ENCODE peak calls at places on chromosomes 16 and 17, in four cellular contexts. One of them, this sample, is unnamed.

GRCh38 chr17:73342549-73343167 is 30.9 kb upstream of the CDC42EP4 start:
- DNase-seq in IMR-90: peak
- DNase-seq in GM12878: no peak
- DNase-seq in K562: peak
- DNase-seq in this sample: no peak

GRCh38 chr16:11835309-11835708 is 16.0 kb downstream of the RSL1D1 start:
- DNase-seq in IMR-90: no peak
- DNase-seq in GM12878: no peak
- DNase-seq in K562: no peak
- DNase-seq in this sample: no peak

GRCh38 chr17:6457688-6458190 is 13.5 kb downstream of the PIMREG start:
- DNase-seq in IMR-90: no peak
- DNase-seq in GM12878: no peak
- DNase-seq in K562: peak
- DNase-seq in this sample: no peak

GRCh38 chr17:62705781-62706597 is 78.5 kb downstream of the MRC2 start:
- DNase-seq in IMR-90: peak
- DNase-seq in GM12878: no peak
- DNase-seq in K562: no peak
- DNase-seq in this sample: peak

GRCh38 chr16:72455743-72456659 is 284.0 kb upstream of the PMFBP1 start:
- DNase-seq in IMR-90: no peak
- DNase-seq in GM12878: no peak
- DNase-seq in K562: no peak
- DNase-seq in this sample: peak

GRCh38 chr17:9217151-9218067 is 196.1 kb downstream of the NTN1 start:
- DNase-seq in IMR-90: peak
- DNase-seq in GM12878: no peak
- DNase-seq in K562: no peak
- DNase-seq in this sample: no peak

GRCh38 chr17:39197380-39198185 is at the start of gene CACNB1:
- DNase-seq in IMR-90: peak
- DNase-seq in GM12878: no peak
- DNase-seq in K562: peak
- DNase-seq in this sample: peak

GRCh38 chr17:9389116-9389515 is 186.5 kb downstream of the STX8 start:
- DNase-seq in IMR-90: peak
- DNase-seq in GM12878: peak
- DNase-seq in K562: no peak
- DNase-seq in this sample: peak

GRCh38 chr17:63316100-63316499 is 130.0 kb downstream of the CYB561 start:
- DNase-seq in IMR-90: peak
- DNase-seq in GM12878: no peak
- DNase-seq in K562: no peak
- DNase-seq in this sample: no peak

GRCh38 chr17:57954421-57955182 is 610 bp downstream of the CUEDC1 start:
- DNase-seq in IMR-90: peak
- DNase-seq in GM12878: no peak
- DNase-seq in K562: peak
- DNase-seq in this sample: peak

GRCh38 chr16:24984101-24984500 is 31.1 kb downstream of the ARHGAP17 start:
- DNase-seq in IMR-90: no peak
- DNase-seq in GM12878: no peak
- DNase-seq in K562: no peak
- DNase-seq in this sample: no peak

GRCh38 chr16:30948956-30949654 is at the start of gene ORAI3:
- DNase-seq in IMR-90: peak
- DNase-seq in GM12878: no peak
- DNase-seq in K562: peak
- DNase-seq in this sample: peak

GRCh38 chr17:40182606-40183005 is 5.3 kb downstream of the RAPGEFL1 start:
- DNase-seq in IMR-90: no peak
- DNase-seq in GM12878: no peak
- DNase-seq in K562: no peak
- DNase-seq in this sample: no peak

GRCh38 chr16:8887952-8888560 is 5.9 kb downstream of the LITAFD start:
- DNase-seq in IMR-90: peak
- DNase-seq in GM12878: no peak
- DNase-seq in K562: no peak
- DNase-seq in this sample: no peak

GRCh38 chr16:54242199-54242598 is 44.4 kb downstream of the IRX3 start:
- DNase-seq in IMR-90: no peak
- DNase-seq in GM12878: no peak
- DNase-seq in K562: peak
- DNase-seq in this sample: peak

GRCh38 chr17:57875109-57876022 is 25.5 kb upstream of the MRPS23 start:
- DNase-seq in IMR-90: peak
- DNase-seq in GM12878: no peak
- DNase-seq in K562: peak
- DNase-seq in this sample: peak

GRCh38 chr16:11742041-11742535 is 569 bp downstream of the TXNDC11 start:
- DNase-seq in IMR-90: no peak
- DNase-seq in GM12878: no peak
- DNase-seq in K562: peak
- DNase-seq in this sample: peak

GRCh38 chr16:58009856-58010416 is 8.7 kb downstream of the USB1 start:
- DNase-seq in IMR-90: no peak
- DNase-seq in GM12878: no peak
- DNase-seq in K562: no peak
- DNase-seq in this sample: no peak

GRCh38 chr17:75909051-75909811 is 4.5 kb upstream of the MRPL38 start:
- DNase-seq in IMR-90: no peak
- DNase-seq in GM12878: no peak
- DNase-seq in K562: no peak
- DNase-seq in this sample: no peak

GRCh38 chr17:72832306-72832705 is 260.2 kb downstream of the SLC39A11 start:
- DNase-seq in IMR-90: no peak
- DNase-seq in GM12878: no peak
- DNase-seq in K562: no peak
- DNase-seq in this sample: no peak

GRCh38 chr16:29230671-29231091 is 175.8 kb downstream of the NPIPB11 start:
- DNase-seq in IMR-90: peak
- DNase-seq in GM12878: no peak
- DNase-seq in K562: no peak
- DNase-seq in this sample: no peak

GRCh38 chr17:64240741-64241347 is 22.2 kb downstream of the TEX2 start:
- DNase-seq in IMR-90: peak
- DNase-seq in GM12878: no peak
- DNase-seq in K562: no peak
- DNase-seq in this sample: peak

GRCh38 chr17:18176152-18176551 is 7.5 kb upstream of the ALKBH5 start:
- DNase-seq in IMR-90: no peak
- DNase-seq in GM12878: no peak
- DNase-seq in K562: no peak
- DNase-seq in this sample: no peak

GRCh38 chr17:53227101-53227500 is 595.6 kb upstream of the KIF2B start:
- DNase-seq in IMR-90: no peak
- DNase-seq in GM12878: no peak
- DNase-seq in K562: no peak
- DNase-seq in this sample: peak

GRCh38 chr17:31008374-31009035 is 37.7 kb downstream of the RNF135 start:
- DNase-seq in IMR-90: peak
- DNase-seq in GM12878: no peak
- DNase-seq in K562: no peak
- DNase-seq in this sample: peak

GRCh38 chr17:61815863-61816523 is 47.3 kb downstream of the BRIP1 start:
- DNase-seq in IMR-90: no peak
- DNase-seq in GM12878: no peak
- DNase-seq in K562: no peak
- DNase-seq in this sample: no peak

GRCh38 chr17:61972311-61972710 is 44.5 kb upstream of the INTS2 start:
- DNase-seq in IMR-90: no peak
- DNase-seq in GM12878: no peak
- DNase-seq in K562: no peak
- DNase-seq in this sample: no peak

GRCh38 chr16:58157239-58157638 is 28.1 kb upstream of the CFAP20 start:
- DNase-seq in IMR-90: no peak
- DNase-seq in GM12878: no peak
- DNase-seq in K562: no peak
- DNase-seq in this sample: no peak

GRCh38 chr16:55853114-55853513 is 20.2 kb upstream of the CES1 start:
- DNase-seq in IMR-90: peak
- DNase-seq in GM12878: no peak
- DNase-seq in K562: no peak
- DNase-seq in this sample: no peak

GRCh38 chr17:19237389-19238166 is 412 bp downstream of the EPN2 start:
- DNase-seq in IMR-90: no peak
- DNase-seq in GM12878: no peak
- DNase-seq in K562: peak
- DNase-seq in this sample: peak

GRCh38 chr16:87149051-87149450 is 168.1 kb downstream of the C16orf95 start:
- DNase-seq in IMR-90: peak
- DNase-seq in GM12878: no peak
- DNase-seq in K562: no peak
- DNase-seq in this sample: no peak

GRCh38 chr16:85366031-85366763 is 246.9 kb upstream of the GSE1 start:
- DNase-seq in IMR-90: no peak
- DNase-seq in GM12878: no peak
- DNase-seq in K562: no peak
- DNase-seq in this sample: no peak

GRCh38 chr16:3157229-3158013 is 22.6 kb downstream of the ZNF213 start:
- DNase-seq in IMR-90: peak
- DNase-seq in GM12878: no peak
- DNase-seq in K562: peak
- DNase-seq in this sample: peak

GRCh38 chr17:58865301-58865700 is 109.6 kb downstream of the PPM1E start:
- DNase-seq in IMR-90: no peak
- DNase-seq in GM12878: no peak
- DNase-seq in K562: no peak
- DNase-seq in this sample: no peak

GRCh38 chr16:14069818-14070217 is 1.3 kb upstream of the MRTFB start:
- DNase-seq in IMR-90: no peak
- DNase-seq in GM12878: no peak
- DNase-seq in K562: no peak
- DNase-seq in this sample: no peak

GRCh38 chr17:41837761-41838538 is at the start of gene KLHL10:
- DNase-seq in IMR-90: no peak
- DNase-seq in GM12878: no peak
- DNase-seq in K562: no peak
- DNase-seq in this sample: no peak

GRCh38 chr16:77585379-77585778 is 136.9 kb upstream of the NUDT7 start:
- DNase-seq in IMR-90: peak
- DNase-seq in GM12878: no peak
- DNase-seq in K562: no peak
- DNase-seq in this sample: peak

GRCh38 chr16:85006639-85007038 is 4.7 kb downstream of the ZDHHC7 start:
- DNase-seq in IMR-90: peak
- DNase-seq in GM12878: no peak
- DNase-seq in K562: no peak
- DNase-seq in this sample: no peak

GRCh38 chr17:71329310-71330098 is 791.3 kb upstream of the SOX9 start:
- DNase-seq in IMR-90: no peak
- DNase-seq in GM12878: no peak
- DNase-seq in K562: no peak
- DNase-seq in this sample: no peak

GRCh38 chr17:673200-673681 is 41.4 kb downstream of the VPS53 start:
- DNase-seq in IMR-90: peak
- DNase-seq in GM12878: no peak
- DNase-seq in K562: no peak
- DNase-seq in this sample: no peak
- TF ChIP-seq FOS in IMR-90: no peak
- TF ChIP-seq FOS in GM12878: no peak
- TF ChIP-seq FOS in K562: no peak
- TF ChIP-seq FOS in this sample: no peak

GRCh38 chr16:52573365-52574104 is 26.6 kb upstream of the TOX3 start:
- DNase-seq in IMR-90: no peak
- DNase-seq in GM12878: no peak
- DNase-seq in K562: no peak
- DNase-seq in this sample: no peak
- TF ChIP-seq FOS in IMR-90: no peak
- TF ChIP-seq FOS in GM12878: no peak
- TF ChIP-seq FOS in K562: no peak
- TF ChIP-seq FOS in this sample: no peak

GRCh38 chr17:2929881-2930533 is 133.4 kb downstream of the OR1D5 start:
- DNase-seq in IMR-90: peak
- DNase-seq in GM12878: no peak
- DNase-seq in K562: peak
- DNase-seq in this sample: peak
- TF ChIP-seq FOS in IMR-90: no peak
- TF ChIP-seq FOS in GM12878: no peak
- TF ChIP-seq FOS in K562: no peak
- TF ChIP-seq FOS in this sample: no peak

GRCh38 chr16:81632392-81633146 is 146.5 kb upstream of the PLCG2 start:
- DNase-seq in IMR-90: peak
- DNase-seq in GM12878: no peak
- DNase-seq in K562: peak
- DNase-seq in this sample: peak
- TF ChIP-seq FOS in IMR-90: peak
- TF ChIP-seq FOS in GM12878: no peak
- TF ChIP-seq FOS in K562: peak
- TF ChIP-seq FOS in this sample: peak

DNA sequence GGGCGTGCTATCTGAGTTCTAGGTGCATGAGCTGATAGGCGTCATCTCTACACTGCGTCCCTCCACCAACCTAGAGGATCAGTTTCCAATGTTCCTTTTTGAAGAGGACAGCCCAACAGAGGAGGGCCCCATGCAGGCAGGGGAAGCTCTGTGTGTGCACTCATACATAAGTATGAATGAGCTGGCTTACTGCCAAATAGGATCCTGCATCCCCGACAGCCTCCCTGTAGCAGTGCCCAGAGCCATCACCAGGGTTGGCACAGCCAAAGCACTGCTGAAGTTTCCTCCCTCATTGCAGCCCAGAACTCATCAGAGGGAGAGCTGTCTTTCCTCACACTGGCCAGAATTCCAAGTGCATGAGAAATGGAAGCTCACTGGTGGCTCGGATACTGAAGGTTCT is 114.5 kb downstream of the ASIC2 start:
- DNase-seq in IMR-90: no peak
- DNase-seq in GM12878: no peak
- DNase-seq in K562: no peak
- DNase-seq in this sample: no peak
- TF ChIP-seq FOS in IMR-90: no peak
- TF ChIP-seq FOS in GM12878: no peak
- TF ChIP-seq FOS in K562: no peak
- TF ChIP-seq FOS in this sample: no peak